ENCODE peak calls at places on chromosomes 16 and 17, in ten cellular contexts. One of them, this sample, is unnamed.

GRCh38 chr17:57747221-57748017 is 2.3 kb upstream of the CCDC182 start:
- DNase-seq in AG09319: peak; percentile 35
- DNase-seq in heart left ventricle: no peak
- DNase-seq in cardiac muscle cell: peak; percentile 67
- DNase-seq in AG04449: peak; percentile 24
- DNase-seq in thoracic aorta: no peak
- DNase-seq in IMR-90: peak; percentile 73
- DNase-seq in glutamatergic neuron: peak; percentile 33
- DNase-seq in pancreas: no peak
- DNase-seq in Calu3: peak; percentile 17
- DNase-seq in this sample: no peak

GRCh38 chr17:3916013-3916696 is at the start of gene P2RX1:
- DNase-seq in pancreas: no peak
- DNase-seq in IMR-90: no peak
- DNase-seq in heart left ventricle: peak; percentile 51
- DNase-seq in thoracic aorta: no peak
- DNase-seq in AG09319: no peak
- DNase-seq in cardiac muscle cell: no peak
- DNase-seq in Calu3: no peak
- DNase-seq in glutamatergic neuron: no peak
- DNase-seq in AG04449: no peak
- DNase-seq in this sample: no peak

GRCh38 chr16:19613834-19614233 is 58.3 kb downstream of the VPS35L start:
- DNase-seq in heart left ventricle: no peak
- DNase-seq in pancreas: no peak
- DNase-seq in AG04449: no peak
- DNase-seq in glutamatergic neuron: no peak
- DNase-seq in Calu3: no peak
- DNase-seq in IMR-90: no peak
- DNase-seq in AG09319: no peak
- DNase-seq in cardiac muscle cell: no peak
- DNase-seq in thoracic aorta: no peak
- DNase-seq in this sample: no peak

GRCh38 chr17:39139137-39139516 is 12.3 kb downstream of the PLXDC1 start:
- DNase-seq in AG09319: peak; percentile 61
- DNase-seq in IMR-90: peak; percentile 92
- DNase-seq in pancreas: no peak
- DNase-seq in Calu3: no peak
- DNase-seq in AG04449: peak; percentile 67
- DNase-seq in thoracic aorta: no peak
- DNase-seq in cardiac muscle cell: no peak
- DNase-seq in glutamatergic neuron: no peak
- DNase-seq in heart left ventricle: no peak
- DNase-seq in this sample: no peak

GRCh38 chr17:8705427-8705826 is 39.2 kb downstream of the CCDC42 start:
- DNase-seq in Calu3: no peak
- DNase-seq in AG09319: no peak
- DNase-seq in IMR-90: no peak
- DNase-seq in AG04449: no peak
- DNase-seq in thoracic aorta: no peak
- DNase-seq in heart left ventricle: no peak
- DNase-seq in pancreas: no peak
- DNase-seq in glutamatergic neuron: no peak
- DNase-seq in cardiac muscle cell: no peak
- DNase-seq in this sample: no peak

GRCh38 chr17:78957076-78957475 is 22.6 kb downstream of the LGALS3BP start:
- DNase-seq in AG09319: no peak
- DNase-seq in cardiac muscle cell: no peak
- DNase-seq in Calu3: peak; percentile 42
- DNase-seq in glutamatergic neuron: no peak
- DNase-seq in pancreas: peak; percentile 65
- DNase-seq in heart left ventricle: no peak
- DNase-seq in IMR-90: peak; percentile 75
- DNase-seq in AG04449: no peak
- DNase-seq in thoracic aorta: no peak
- DNase-seq in this sample: no peak

GRCh38 chr16:50178397-50179018 is 25.4 kb downstream of the TENT4B start:
- DNase-seq in Calu3: no peak
- DNase-seq in AG09319: no peak
- DNase-seq in cardiac muscle cell: no peak
- DNase-seq in AG04449: no peak
- DNase-seq in glutamatergic neuron: no peak
- DNase-seq in thoracic aorta: no peak
- DNase-seq in IMR-90: no peak
- DNase-seq in heart left ventricle: no peak
- DNase-seq in pancreas: no peak
- DNase-seq in this sample: no peak

GRCh38 chr16:89906141-89907025 is 12.3 kb upstream of the MC1R start:
- DNase-seq in AG09319: no peak
- DNase-seq in cardiac muscle cell: no peak
- DNase-seq in AG04449: no peak
- DNase-seq in heart left ventricle: no peak
- DNase-seq in glutamatergic neuron: peak; percentile 53
- DNase-seq in pancreas: no peak
- DNase-seq in IMR-90: no peak
- DNase-seq in Calu3: no peak
- DNase-seq in thoracic aorta: no peak
- DNase-seq in this sample: no peak

GRCh38 chr16:82263456-82264159 is 93.6 kb upstream of the MPHOSPH6 start:
- DNase-seq in glutamatergic neuron: peak; percentile 57
- DNase-seq in cardiac muscle cell: peak; percentile 73
- DNase-seq in AG04449: no peak
- DNase-seq in IMR-90: peak; percentile 51
- DNase-seq in Calu3: peak; percentile 66
- DNase-seq in heart left ventricle: peak; percentile 45
- DNase-seq in pancreas: peak; percentile 27
- DNase-seq in AG09319: peak; percentile 3
- DNase-seq in thoracic aorta: no peak
- DNase-seq in this sample: no peak

GRCh38 chr17:6075050-6075449 is 4.9 kb downstream of the WSCD1 start:
- DNase-seq in IMR-90: no peak
- DNase-seq in AG09319: no peak
- DNase-seq in AG04449: no peak
- DNase-seq in pancreas: no peak
- DNase-seq in thoracic aorta: no peak
- DNase-seq in cardiac muscle cell: no peak
- DNase-seq in heart left ventricle: no peak
- DNase-seq in glutamatergic neuron: peak; percentile 62
- DNase-seq in Calu3: no peak
- DNase-seq in this sample: no peak

GRCh38 chr17:78979780-78980623 is at the start of gene LGALS3BP:
- DNase-seq in heart left ventricle: peak; percentile 75
- DNase-seq in cardiac muscle cell: peak; percentile 78
- DNase-seq in thoracic aorta: no peak
- DNase-seq in AG09319: peak; percentile 29
- DNase-seq in IMR-90: peak; percentile 78
- DNase-seq in Calu3: peak; percentile 77
- DNase-seq in glutamatergic neuron: no peak
- DNase-seq in AG04449: no peak
- DNase-seq in pancreas: peak; percentile 79
- DNase-seq in this sample: no peak

GRCh38 chr17:8357910-8358309 is 18.3 kb downstream of the ODF4 start:
- DNase-seq in cardiac muscle cell: no peak
- DNase-seq in Calu3: no peak
- DNase-seq in thoracic aorta: no peak
- DNase-seq in AG09319: no peak
- DNase-seq in glutamatergic neuron: no peak
- DNase-seq in pancreas: no peak
- DNase-seq in heart left ventricle: no peak
- DNase-seq in IMR-90: no peak
- DNase-seq in AG04449: no peak
- DNase-seq in this sample: no peak

GRCh38 chr17:57835333-57835900 is 14.4 kb downstream of the MRPS23 start:
- DNase-seq in glutamatergic neuron: no peak
- DNase-seq in AG04449: no peak
- DNase-seq in IMR-90: no peak
- DNase-seq in pancreas: no peak
- DNase-seq in AG09319: no peak
- DNase-seq in thoracic aorta: no peak
- DNase-seq in heart left ventricle: no peak
- DNase-seq in cardiac muscle cell: no peak
- DNase-seq in Calu3: no peak
- DNase-seq in this sample: no peak

GRCh38 chr16:23907903-23908302 is 72.1 kb downstream of the PRKCB start:
- DNase-seq in pancreas: no peak
- DNase-seq in IMR-90: no peak
- DNase-seq in heart left ventricle: no peak
- DNase-seq in glutamatergic neuron: no peak
- DNase-seq in AG04449: no peak
- DNase-seq in Calu3: no peak
- DNase-seq in thoracic aorta: no peak
- DNase-seq in cardiac muscle cell: no peak
- DNase-seq in AG09319: no peak
- DNase-seq in this sample: no peak

GRCh38 chr16:23909792-23910418 is 74.1 kb downstream of the PRKCB start:
- DNase-seq in heart left ventricle: no peak
- DNase-seq in cardiac muscle cell: no peak
- DNase-seq in AG09319: no peak
- DNase-seq in pancreas: no peak
- DNase-seq in glutamatergic neuron: no peak
- DNase-seq in AG04449: no peak
- DNase-seq in thoracic aorta: no peak
- DNase-seq in IMR-90: no peak
- DNase-seq in Calu3: no peak
- DNase-seq in this sample: no peak

GRCh38 chr16:23905027-23905426 is 69.2 kb downstream of the PRKCB start:
- DNase-seq in AG04449: peak; percentile 55
- DNase-seq in pancreas: no peak
- DNase-seq in Calu3: no peak
- DNase-seq in AG09319: no peak
- DNase-seq in glutamatergic neuron: no peak
- DNase-seq in heart left ventricle: no peak
- DNase-seq in cardiac muscle cell: peak; percentile 84
- DNase-seq in IMR-90: peak; percentile 70
- DNase-seq in thoracic aorta: no peak
- DNase-seq in this sample: no peak

GRCh38 chr16:23908790-23909189 is 73.0 kb downstream of the PRKCB start:
- DNase-seq in Calu3: no peak
- DNase-seq in glutamatergic neuron: no peak
- DNase-seq in AG04449: no peak
- DNase-seq in IMR-90: no peak
- DNase-seq in heart left ventricle: no peak
- DNase-seq in cardiac muscle cell: no peak
- DNase-seq in pancreas: no peak
- DNase-seq in thoracic aorta: no peak
- DNase-seq in AG09319: no peak
- DNase-seq in this sample: no peak

GRCh38 chr16:23907457-23907902 is 71.7 kb downstream of the PRKCB start:
- DNase-seq in pancreas: no peak
- DNase-seq in AG04449: no peak
- DNase-seq in thoracic aorta: no peak
- DNase-seq in cardiac muscle cell: no peak
- DNase-seq in glutamatergic neuron: no peak
- DNase-seq in IMR-90: no peak
- DNase-seq in Calu3: no peak
- DNase-seq in heart left ventricle: no peak
- DNase-seq in AG09319: no peak
- DNase-seq in this sample: no peak
- TF ChIP-seq CTCF in pancreas: no peak
- TF ChIP-seq CTCF in AG04449: no peak
- TF ChIP-seq CTCF in thoracic aorta: no peak
- TF ChIP-seq CTCF in cardiac muscle cell: no peak
- TF ChIP-seq CTCF in glutamatergic neuron: no peak
- TF ChIP-seq CTCF in IMR-90: no peak
- TF ChIP-seq CTCF in Calu3: no peak
- TF ChIP-seq CTCF in heart left ventricle: no peak
- TF ChIP-seq CTCF in AG09319: no peak
- TF ChIP-seq CTCF in this sample: no peak

GRCh38 chr16:3954411-3954921 is 74.0 kb upstream of the CREBBP start:
- DNase-seq in AG04449: no peak
- DNase-seq in pancreas: no peak
- DNase-seq in IMR-90: peak; percentile 57
- DNase-seq in thoracic aorta: no peak
- DNase-seq in AG09319: no peak
- DNase-seq in heart left ventricle: no peak
- DNase-seq in cardiac muscle cell: no peak
- DNase-seq in glutamatergic neuron: no peak
- DNase-seq in Calu3: no peak
- DNase-seq in this sample: peak; percentile 47
- TF ChIP-seq CTCF in AG04449: no peak
- TF ChIP-seq CTCF in pancreas: no peak
- TF ChIP-seq CTCF in IMR-90: no peak
- TF ChIP-seq CTCF in thoracic aorta: no peak
- TF ChIP-seq CTCF in AG09319: no peak
- TF ChIP-seq CTCF in heart left ventricle: no peak
- TF ChIP-seq CTCF in cardiac muscle cell: no peak
- TF ChIP-seq CTCF in glutamatergic neuron: no peak
- TF ChIP-seq CTCF in Calu3: no peak
- TF ChIP-seq CTCF in this sample: no peak

DNA sequence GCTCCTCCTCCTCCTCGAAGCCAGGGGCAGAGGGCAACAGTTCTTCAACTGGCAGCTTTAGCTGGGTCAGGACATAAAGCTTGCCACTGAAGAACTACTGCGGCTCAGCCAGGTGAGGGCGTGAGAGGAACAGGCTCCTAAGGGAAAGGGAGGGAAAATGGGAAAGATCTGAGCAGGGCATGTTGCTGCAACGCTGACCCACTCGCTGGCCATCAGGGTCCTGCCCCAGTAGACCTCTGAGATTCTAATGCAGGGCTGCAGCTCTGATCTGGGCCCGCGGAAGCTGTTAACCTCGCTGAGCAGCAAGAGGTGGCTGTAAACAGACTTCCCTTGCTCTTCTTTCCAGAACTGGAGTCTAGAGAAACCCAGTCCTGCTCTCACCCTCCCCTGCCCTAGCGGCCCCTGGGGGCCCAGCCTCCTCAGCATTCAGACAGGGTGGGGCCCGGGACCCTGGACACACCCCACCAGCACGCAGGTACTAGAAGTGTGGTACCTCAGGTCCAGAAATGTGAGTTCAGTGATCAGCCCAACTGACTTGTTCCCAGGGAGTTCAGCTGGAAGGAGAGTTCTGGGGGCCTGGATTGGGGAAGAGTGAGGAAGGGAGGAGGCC is 3.8 kb upstream of the TLCD2 start:
- DNase-seq in heart left ventricle: no peak
- DNase-seq in AG04449: no peak
- DNase-seq in pancreas: peak; percentile 62
- DNase-seq in AG09319: no peak
- DNase-seq in Calu3: peak; percentile 50
- DNase-seq in glutamatergic neuron: peak; percentile 60
- DNase-seq in IMR-90: peak; percentile 32
- DNase-seq in thoracic aorta: no peak
- DNase-seq in cardiac muscle cell: peak; percentile 70
- DNase-seq in this sample: no peak
- TF ChIP-seq CTCF in heart left ventricle: peak; percentile 21
- TF ChIP-seq CTCF in AG04449: peak; percentile 40
- TF ChIP-seq CTCF in pancreas: peak; percentile 16
- TF ChIP-seq CTCF in AG09319: peak; percentile 26
- TF ChIP-seq CTCF in Calu3: peak; percentile 43
- TF ChIP-seq CTCF in glutamatergic neuron: no peak
- TF ChIP-seq CTCF in IMR-90: peak; percentile 28
- TF ChIP-seq CTCF in thoracic aorta: no peak
- TF ChIP-seq CTCF in cardiac muscle cell: peak; percentile 43
- TF ChIP-seq CTCF in this sample: peak; percentile 67

DNA sequence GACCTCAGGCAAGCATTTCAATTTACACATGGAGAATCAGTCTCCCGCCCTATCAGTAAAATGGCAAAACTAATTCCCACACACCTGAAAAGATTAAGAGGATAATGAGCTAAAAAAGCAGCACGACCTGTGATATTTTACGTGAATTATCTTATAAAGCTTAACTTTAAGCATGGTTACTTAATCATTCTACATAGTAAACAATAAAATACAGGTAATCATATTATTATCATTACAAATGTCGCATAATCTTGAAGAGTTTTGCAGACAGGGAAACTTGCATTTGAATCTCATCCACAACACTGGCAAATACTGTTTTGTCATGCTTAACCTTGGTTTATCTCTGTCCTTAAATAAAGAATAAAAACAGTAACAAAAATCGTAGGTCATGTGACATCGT is 627.8 kb downstream of the TMEM114 start:
- DNase-seq in thoracic aorta: no peak
- DNase-seq in glutamatergic neuron: no peak
- DNase-seq in IMR-90: no peak
- DNase-seq in AG09319: no peak
- DNase-seq in Calu3: no peak
- DNase-seq in pancreas: no peak
- DNase-seq in AG04449: no peak
- DNase-seq in cardiac muscle cell: no peak
- DNase-seq in heart left ventricle: no peak
- DNase-seq in this sample: no peak
- TF ChIP-seq CTCF in thoracic aorta: no peak
- TF ChIP-seq CTCF in glutamatergic neuron: no peak
- TF ChIP-seq CTCF in IMR-90: no peak
- TF ChIP-seq CTCF in AG09319: no peak
- TF ChIP-seq CTCF in Calu3: no peak
- TF ChIP-seq CTCF in pancreas: no peak
- TF ChIP-seq CTCF in AG04449: no peak
- TF ChIP-seq CTCF in cardiac muscle cell: no peak
- TF ChIP-seq CTCF in heart left ventricle: no peak
- TF ChIP-seq CTCF in this sample: no peak

This sample was measured in chondrocyte.